ENCODE peak calls at places on chromosomes 12 and 14, in eight cellular contexts. L is WTC11; Z is GM12865; C is spleen; F is transverse colon; K is GM13976; U is CD4-positive, alpha-beta T cell; O is activated B cell treated with CpG ODN at 0.5 μM for 24 hours. D is an unnamed sample.

GRCh38 chr12:55736780-55737580 is 5.9 kb upstream of the GDF11 start:
- DNase-seq in O (no peak), K (peak; percentile 59), F (peak; percentile 89), U (peak; percentile 52), Z (peak; percentile 71), L (peak; percentile 94), C (peak; percentile 86), D (peak; percentile 64)

GRCh38 chr12:117097159-117097558 is 2.1 kb downstream of the TESC start:
- DNase-seq in K (no peak), O (no peak), U (no peak), C (peak; percentile 63), F (no peak), Z (no peak), L (no peak), D (no peak)

GRCh38 chr12:40946612-40947194 is 241.4 kb upstream of the PDZRN4 start:
- DNase-seq in C (no peak), L (no peak), Z (peak; percentile 32), O (no peak), F (no peak), U (no peak), K (peak; percentile 7), D (no peak)

GRCh38 chr12:54240971-54241588 is 38.8 kb downstream of the CBX5 start:
- DNase-seq in Z (peak; percentile 82), L (no peak), F (no peak), O (no peak), K (peak; percentile 44), C (no peak), U (no peak), D (no peak)

GRCh38 chr14:68809524-68809923 is 16.7 kb upstream of the ZFP36L1 start:
- DNase-seq in O (no peak), F (no peak), L (no peak), U (no peak), K (no peak), Z (no peak), C (peak; percentile 47), D (no peak)

GRCh38 chr12:44774815-44775411 is 101.2 kb downstream of the NELL2 start:
- DNase-seq in U (peak; percentile 62), F (peak; percentile 29), O (no peak), Z (peak; percentile 55), L (peak; percentile 83), C (peak; percentile 73), K (peak; percentile 36), D (no peak)

GRCh38 chr12:24414421-24414820 is 465.0 kb upstream of the SOX5 start:
- DNase-seq in K (no peak), F (no peak), C (no peak), O (no peak), U (no peak), Z (no peak), L (no peak), D (no peak)

GRCh38 chr12:74945771-74946198 is 263.9 kb downstream of the KCNC2 start:
- DNase-seq in K (no peak), F (no peak), Z (no peak), C (no peak), U (no peak), O (no peak), L (no peak), D (no peak)

GRCh38 chr12:59977779-59978178 is 381.9 kb downstream of the SLC16A7 start:
- DNase-seq in F (no peak), O (no peak), Z (no peak), L (no peak), U (no peak), K (no peak), C (no peak), D (no peak)

GRCh38 chr12:27709212-27709931 is 1.3 kb upstream of the MRPS35 start:
- DNase-seq in O (no peak), L (no peak), U (no peak), F (no peak), K (no peak), C (no peak), Z (no peak), D (no peak)

GRCh38 chr14:91067186-91067585 is 6.7 kb upstream of the RPS6KA5 start:
- DNase-seq in Z (no peak), F (no peak), C (no peak), O (no peak), U (no peak), L (no peak), K (no peak), D (no peak)

GRCh38 chr14:32404784-32405573 is 75.9 kb downstream of the AKAP6 start:
- DNase-seq in C (no peak), U (no peak), Z (no peak), K (no peak), L (no peak), O (no peak), F (no peak), D (no peak)

GRCh38 chr12:3226285-3226684 is 149.1 kb downstream of the TSPAN9 start:
- DNase-seq in O (no peak), F (no peak), U (no peak), K (no peak), C (no peak), L (no peak), Z (no peak), D (no peak)

GRCh38 chr12:7797698-7798398 is 8.6 kb downstream of the NANOG start:
- DNase-seq in C (peak; percentile 15), O (no peak), U (no peak), K (no peak), F (no peak), L (no peak), Z (no peak), D (no peak)

GRCh38 chr12:63867026-63867425 is 22.5 kb downstream of the SRGAP1 start:
- DNase-seq in K (no peak), C (no peak), O (no peak), Z (no peak), L (no peak), U (no peak), F (no peak), D (no peak)

GRCh38 chr12:48175613-48176416 is 7.6 kb upstream of the CCDC184 start:
- DNase-seq in C (no peak), Z (no peak), L (no peak), U (no peak), F (no peak), O (no peak), K (no peak), D (no peak)

GRCh38 chr12:121943926-121944325 is 25.5 kb downstream of the CFAP251 start:
- DNase-seq in L (no peak), F (no peak), C (no peak), O (no peak), U (no peak), K (no peak), Z (no peak), D (no peak)

GRCh38 chr14:69968151-69968550 is 88.9 kb downstream of the SMOC1 start:
- DNase-seq in C (no peak), K (no peak), O (no peak), Z (no peak), L (no peak), F (no peak), U (no peak), D (no peak)

GRCh38 chr12:105092336-105092735 is 8.1 kb upstream of the ALDH1L2 start:
- DNase-seq in L (peak; percentile 75), O (no peak), Z (no peak), K (no peak), U (no peak), F (peak; percentile 16), C (no peak), D (no peak)

GRCh38 chr12:47014474-47014873 is 64.9 kb upstream of the PCED1B start:
- DNase-seq in K (no peak), U (no peak), O (no peak), Z (no peak), L (no peak), F (no peak), C (no peak), D (no peak)

DNA sequence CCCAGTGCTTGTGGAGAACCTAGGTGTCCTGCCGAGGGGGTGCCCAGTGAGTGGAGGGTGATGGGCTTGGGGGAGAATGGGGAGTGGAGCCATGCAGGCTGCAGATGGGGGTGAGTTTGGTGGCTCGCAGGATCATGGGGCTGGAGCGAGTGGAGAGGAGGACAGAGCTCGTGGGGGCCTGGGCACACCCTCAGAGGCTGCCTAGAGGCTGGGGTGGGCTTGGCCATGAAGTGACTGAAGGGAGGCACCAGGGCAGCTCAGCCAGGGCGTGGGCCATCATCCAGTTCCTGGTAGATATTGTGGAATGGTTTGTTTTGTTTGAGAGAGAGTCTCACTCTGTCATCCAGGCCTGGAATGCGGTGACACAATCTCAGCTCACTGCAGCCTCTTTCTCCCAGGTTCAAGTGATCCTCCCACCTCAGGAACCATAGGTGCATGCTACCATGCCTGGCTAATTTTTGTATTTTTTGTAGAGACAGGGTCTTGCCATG is 43.4 kb upstream of the AMN start:
- DNase-seq in F (peak; percentile 71), K (no peak), L (no peak), O (no peak), Z (no peak), C (no peak), U (no peak), D (no peak)
- TF ChIP-seq CTCF in F (no peak), K (no peak), L (peak; percentile 10), O (no peak), Z (no peak), C (no peak), U (no peak), D (no peak)

DNA sequence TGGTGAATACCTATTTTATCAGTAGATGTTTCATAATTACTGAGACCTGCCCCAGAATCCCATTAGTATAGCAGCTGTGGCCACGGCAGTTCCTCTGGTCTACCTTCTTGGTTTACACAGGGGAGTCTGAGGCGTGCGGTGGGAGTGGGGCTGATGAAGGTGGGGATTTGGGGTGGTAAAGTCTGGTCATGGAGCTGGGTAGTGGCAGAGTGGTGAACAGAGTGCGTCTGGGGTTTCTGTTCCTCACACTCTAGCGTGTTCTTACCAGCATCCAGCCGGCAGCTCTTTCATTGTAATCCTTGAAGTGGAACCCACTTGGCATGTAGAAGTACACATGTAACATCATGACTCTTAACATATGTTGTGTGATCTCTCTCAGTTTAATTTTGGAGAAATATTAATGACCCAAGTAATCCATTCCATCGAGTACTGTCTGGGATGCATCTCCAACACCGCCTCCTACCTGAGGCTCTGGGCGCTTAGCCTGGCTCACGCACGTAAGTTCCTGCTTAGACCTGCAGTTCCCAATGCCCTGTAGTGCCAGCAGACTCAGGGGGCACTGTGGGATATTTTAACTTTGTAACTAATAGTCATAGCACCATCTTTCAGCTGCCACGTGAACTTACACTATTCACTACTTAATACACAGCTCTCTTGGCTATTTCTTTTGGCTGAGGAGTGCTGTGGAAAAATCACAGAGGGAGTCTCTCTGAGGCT is 7.9 kb upstream of the DNAH10 start:
- DNase-seq in Z (no peak), L (no peak), F (no peak), O (no peak), K (no peak), C (no peak), U (no peak), D (no peak)
- TF ChIP-seq CTCF in Z (no peak), L (no peak), F (no peak), O (no peak), K (no peak), C (no peak), U (no peak), D (no peak)

GRCh38 chr12:79900199-79900598 is 34.7 kb downstream of the PPP1R12A start:
- DNase-seq in F (no peak), L (no peak), O (no peak), K (no peak), Z (no peak), C (no peak), U (no peak), D (no peak)
- TF ChIP-seq CTCF in F (no peak), L (no peak), O (no peak), K (no peak), Z (no peak), C (no peak), U (no peak), D (no peak)

DNA sequence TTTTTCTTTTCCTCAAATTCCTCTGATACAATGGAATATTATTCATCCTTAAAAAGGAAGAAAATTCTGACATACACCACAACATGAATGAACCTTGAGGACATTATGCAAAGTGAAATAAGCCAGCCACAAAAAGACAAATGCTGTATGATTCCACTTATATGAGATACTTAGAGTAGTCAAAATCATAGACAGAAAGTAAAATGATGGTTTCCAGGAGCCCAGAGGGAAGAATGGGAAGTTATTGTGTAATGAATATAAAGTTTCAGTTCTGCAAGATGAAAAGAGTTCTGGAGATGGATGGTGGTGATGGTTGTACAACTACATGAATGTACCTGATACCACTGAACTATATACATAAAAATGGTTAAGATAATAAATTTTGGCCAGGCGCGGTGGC is 18.3 kb downstream of the VWF start:
- DNase-seq in O (no peak), Z (no peak), K (no peak), L (no peak), U (no peak), F (no peak), C (no peak), D (no peak)
- TF ChIP-seq CTCF in O (no peak), Z (no peak), K (no peak), L (no peak), U (no peak), F (no peak), C (no peak), D (no peak)